ENCODE peak calls at places on chromosomes 1 and 21, in six cellular contexts. One of them, this sample, is unnamed.

GRCh38 chr1:191558389-191558788 is 599.9 kb upstream of the RGS18 start:
- DNase-seq in K562: no peak
- DNase-seq in H1: no peak
- DNase-seq in HCT116: no peak
- DNase-seq in SK-N-SH: no peak
- DNase-seq in GM12878: no peak
- DNase-seq in this sample: no peak

GRCh38 chr1:94396356-94396755 is 21.8 kb upstream of the ABCD3 start:
- DNase-seq in K562: no peak
- DNase-seq in SK-N-SH: no peak
- DNase-seq in H1: no peak
- DNase-seq in GM12878: no peak
- DNase-seq in HCT116: no peak
- DNase-seq in this sample: no peak

GRCh38 chr1:46774297-46774696 is 24.5 kb upstream of the CYP4B1 start:
- DNase-seq in K562: no peak
- DNase-seq in GM12878: no peak
- DNase-seq in SK-N-SH: no peak
- DNase-seq in HCT116: no peak
- DNase-seq in H1: no peak
- DNase-seq in this sample: no peak

GRCh38 chr21:39384674-39385298 is 35.9 kb upstream of the HMGN1 start:
- DNase-seq in GM12878: no peak
- DNase-seq in K562: no peak
- DNase-seq in SK-N-SH: no peak
- DNase-seq in HCT116: no peak
- DNase-seq in H1: no peak
- DNase-seq in this sample: no peak

GRCh38 chr1:204438628-204439027 is 27.0 kb upstream of the PPP1R15B start:
- DNase-seq in K562: no peak
- DNase-seq in GM12878: no peak
- DNase-seq in HCT116: no peak
- DNase-seq in H1: no peak
- DNase-seq in SK-N-SH: no peak
- DNase-seq in this sample: no peak

GRCh38 chr1:213931804-213932203 is 56.0 kb upstream of the PROX1 start:
- DNase-seq in SK-N-SH: no peak
- DNase-seq in H1: peak
- DNase-seq in HCT116: peak
- DNase-seq in K562: peak
- DNase-seq in GM12878: no peak
- DNase-seq in this sample: no peak

GRCh38 chr1:158398818-158399502 is at the start of gene OR10T2:
- DNase-seq in SK-N-SH: no peak
- DNase-seq in K562: no peak
- DNase-seq in H1: no peak
- DNase-seq in GM12878: no peak
- DNase-seq in HCT116: no peak
- DNase-seq in this sample: no peak

GRCh38 chr1:31739281-31739853 is 24.8 kb downstream of the ADGRB2 start:
- DNase-seq in SK-N-SH: no peak
- DNase-seq in HCT116: peak
- DNase-seq in H1: no peak
- DNase-seq in K562: peak
- DNase-seq in GM12878: no peak
- DNase-seq in this sample: no peak

GRCh38 chr1:64183985-64184440 is 19.4 kb upstream of the UBE2U start:
- DNase-seq in GM12878: no peak
- DNase-seq in H1: no peak
- DNase-seq in HCT116: no peak
- DNase-seq in K562: no peak
- DNase-seq in SK-N-SH: no peak
- DNase-seq in this sample: peak

GRCh38 chr1:44673675-44674112 is 587 bp downstream of the TMEM53 start:
- DNase-seq in SK-N-SH: no peak
- DNase-seq in H1: no peak
- DNase-seq in GM12878: no peak
- DNase-seq in HCT116: no peak
- DNase-seq in K562: no peak
- DNase-seq in this sample: no peak

GRCh38 chr1:43622471-43622870 is 27.5 kb upstream of the KDM4A start:
- DNase-seq in SK-N-SH: no peak
- DNase-seq in HCT116: no peak
- DNase-seq in K562: no peak
- DNase-seq in H1: no peak
- DNase-seq in GM12878: no peak
- DNase-seq in this sample: no peak

GRCh38 chr1:207985996-207986395 is 75.1 kb upstream of the CD34 start:
- DNase-seq in HCT116: no peak
- DNase-seq in H1: no peak
- DNase-seq in SK-N-SH: no peak
- DNase-seq in K562: no peak
- DNase-seq in GM12878: no peak
- DNase-seq in this sample: no peak

GRCh38 chr1:207983044-207983443 is 72.1 kb upstream of the CD34 start:
- DNase-seq in HCT116: no peak
- DNase-seq in GM12878: no peak
- DNase-seq in SK-N-SH: no peak
- DNase-seq in K562: no peak
- DNase-seq in H1: no peak
- DNase-seq in this sample: no peak

GRCh38 chr1:207978441-207978840 is 67.5 kb upstream of the CD34 start:
- DNase-seq in SK-N-SH: no peak
- DNase-seq in H1: no peak
- DNase-seq in GM12878: no peak
- DNase-seq in HCT116: no peak
- DNase-seq in K562: no peak
- DNase-seq in this sample: no peak

GRCh38 chr1:207985190-207985589 is 74.3 kb upstream of the CD34 start:
- DNase-seq in GM12878: no peak
- DNase-seq in HCT116: no peak
- DNase-seq in SK-N-SH: no peak
- DNase-seq in K562: no peak
- DNase-seq in H1: no peak
- DNase-seq in this sample: no peak

GRCh38 chr1:207981976-207982375 is 71.1 kb upstream of the CD34 start:
- DNase-seq in GM12878: no peak
- DNase-seq in HCT116: peak
- DNase-seq in K562: peak
- DNase-seq in H1: no peak
- DNase-seq in SK-N-SH: peak
- DNase-seq in this sample: no peak
- TF ChIP-seq SIN3A in GM12878: no peak
- TF ChIP-seq SIN3A in HCT116: no peak
- TF ChIP-seq SIN3A in K562: no peak
- TF ChIP-seq SIN3A in H1: no peak
- TF ChIP-seq SIN3A in SK-N-SH: no peak
- TF ChIP-seq SIN3A in this sample: no peak

DNA sequence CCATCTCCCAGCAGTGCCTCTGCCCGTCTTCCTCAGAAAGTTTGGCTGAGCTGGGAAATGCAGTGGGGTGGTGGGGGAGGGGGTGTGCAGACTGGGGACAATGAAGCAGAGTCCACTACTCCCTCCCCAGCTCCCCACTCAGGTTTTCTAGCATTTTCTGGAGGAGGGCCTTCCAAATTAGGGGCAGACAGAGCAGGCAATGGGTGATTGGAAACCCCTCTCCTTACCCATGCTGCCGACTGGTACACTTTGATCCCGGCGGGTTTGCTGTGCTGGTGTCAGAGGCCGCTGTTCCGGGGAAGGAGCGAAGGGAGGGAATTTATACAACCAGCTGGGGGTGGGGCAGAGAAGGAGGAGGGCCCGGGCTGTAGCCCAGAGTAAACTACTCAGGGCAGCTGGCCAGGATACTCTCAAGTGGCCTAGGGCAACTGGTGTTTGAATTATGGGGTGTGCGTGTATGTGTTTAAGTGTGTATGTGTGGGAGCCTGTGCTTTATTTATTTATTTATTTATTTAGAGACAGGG is at the start of gene SELENBP1:
- DNase-seq in GM12878: no peak
- DNase-seq in K562: peak
- DNase-seq in SK-N-SH: no peak
- DNase-seq in H1: peak
- DNase-seq in HCT116: no peak
- DNase-seq in this sample: no peak
- TF ChIP-seq POLR2AphosphoS5 in GM12878: no peak
- TF ChIP-seq POLR2AphosphoS5 in K562: no peak
- TF ChIP-seq POLR2AphosphoS5 in SK-N-SH: no peak
- TF ChIP-seq POLR2AphosphoS5 in H1: peak
- TF ChIP-seq POLR2AphosphoS5 in HCT116: no peak
- TF ChIP-seq POLR2AphosphoS5 in this sample: no peak

DNA sequence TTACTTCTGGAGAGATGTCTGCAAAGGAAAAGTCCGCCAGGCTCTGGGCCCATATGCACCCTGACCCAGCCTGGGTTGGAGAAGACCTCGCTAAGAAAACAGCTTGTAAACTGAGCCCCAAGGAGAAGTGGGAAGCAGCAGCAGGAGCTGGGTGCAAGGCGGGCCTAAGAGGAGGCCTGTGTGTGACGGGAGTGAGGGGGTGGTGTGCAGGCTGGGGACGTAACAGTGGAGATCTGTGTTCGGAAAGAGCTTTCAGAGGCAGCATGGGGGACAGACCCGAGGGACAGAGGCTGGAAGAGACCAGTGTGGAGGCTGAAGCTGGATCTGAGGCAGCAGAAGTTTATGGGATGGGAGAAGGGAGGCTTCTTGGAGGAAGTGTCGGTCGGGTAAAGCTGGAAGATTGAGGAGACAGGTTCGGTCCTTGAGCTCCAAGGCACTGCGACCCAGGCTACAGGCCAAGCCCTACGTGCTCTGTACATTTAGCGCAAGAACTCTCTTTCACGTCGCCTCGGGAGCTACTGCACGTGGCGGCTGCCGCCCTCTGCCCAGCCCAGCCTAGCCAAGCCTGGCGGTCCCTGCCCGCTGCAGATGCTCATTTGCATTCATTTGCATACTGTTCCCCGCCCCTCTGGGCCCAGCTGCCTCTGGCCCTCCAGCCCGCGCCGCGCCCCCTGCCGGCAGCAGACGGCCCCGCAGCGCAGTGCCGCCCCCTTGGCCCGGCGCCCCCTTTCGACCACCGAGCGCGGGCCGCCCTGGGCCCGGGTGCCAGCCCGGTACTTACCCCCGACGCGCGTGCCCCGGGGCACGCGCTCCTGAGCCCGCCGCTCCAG is 6.3 kb downstream of the HPCA start:
- DNase-seq in GM12878: no peak
- DNase-seq in K562: peak
- DNase-seq in SK-N-SH: peak
- DNase-seq in HCT116: no peak
- DNase-seq in H1: peak
- DNase-seq in this sample: no peak
- TF ChIP-seq SIN3A in GM12878: no peak
- TF ChIP-seq SIN3A in K562: no peak
- TF ChIP-seq SIN3A in SK-N-SH: no peak
- TF ChIP-seq SIN3A in HCT116: no peak
- TF ChIP-seq SIN3A in H1: peak
- TF ChIP-seq SIN3A in this sample: no peak

GRCh38 chr1:182181167-182181572 is 119.7 kb upstream of the ZNF648 start:
- DNase-seq in H1: no peak
- DNase-seq in HCT116: peak
- DNase-seq in GM12878: no peak
- DNase-seq in K562: no peak
- DNase-seq in SK-N-SH: no peak
- DNase-seq in this sample: no peak
- TF ChIP-seq POLR2AphosphoS5 in H1: no peak
- TF ChIP-seq POLR2AphosphoS5 in HCT116: no peak
- TF ChIP-seq POLR2AphosphoS5 in GM12878: no peak
- TF ChIP-seq POLR2AphosphoS5 in K562: no peak
- TF ChIP-seq POLR2AphosphoS5 in SK-N-SH: no peak
- TF ChIP-seq POLR2AphosphoS5 in this sample: no peak

DNA sequence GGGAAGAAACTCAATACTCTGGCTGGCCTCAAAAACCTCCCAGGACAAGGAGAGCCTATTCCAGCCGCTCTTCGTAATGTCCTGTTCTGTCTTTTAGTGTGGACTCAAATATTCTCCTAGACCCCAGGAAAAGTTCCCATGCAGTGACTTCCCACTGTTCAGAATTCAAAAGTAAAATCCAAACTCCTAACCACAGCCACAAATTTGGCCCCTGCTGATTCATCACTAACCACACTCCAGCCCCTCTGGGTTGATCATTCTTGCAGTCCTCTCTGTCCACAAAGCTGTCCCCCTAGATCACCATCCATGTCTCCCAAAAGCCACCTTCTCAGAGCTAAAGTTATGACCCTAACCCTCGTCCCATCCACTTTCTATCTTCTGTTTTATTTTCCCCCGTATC is 5.1 kb downstream of the CTNNBIP1 start:
- DNase-seq in K562: no peak
- DNase-seq in H1: no peak
- DNase-seq in SK-N-SH: no peak
- DNase-seq in GM12878: no peak
- DNase-seq in HCT116: no peak
- DNase-seq in this sample: no peak
- TF ChIP-seq SIN3A in K562: no peak
- TF ChIP-seq SIN3A in H1: no peak
- TF ChIP-seq SIN3A in SK-N-SH: no peak
- TF ChIP-seq SIN3A in GM12878: no peak
- TF ChIP-seq SIN3A in HCT116: no peak
- TF ChIP-seq SIN3A in this sample: no peak

This sample was measured in Panc1.